ENCODE peak calls at places on chromosomes 4 and X, in four cellular contexts. C, A, W and I are unnamed samples.

GRCh38 chr4:11440481-11441181 is 11.9 kb upstream of the HS3ST1 start:
- DNase-seq in W (no peak), A (no peak), C (no peak), I (no peak)

GRCh38 chr4:175330236-175330635 is 412.1 kb downstream of the ADAM29 start:
- DNase-seq in W (no peak), A (no peak), C (no peak), I (no peak)

GRCh38 chr4:57581200-57581599 is 471.0 kb upstream of the IGFBP7 start:
- DNase-seq in A (no peak), W (no peak), C (no peak), I (no peak)

GRCh38 chrX:11164433-11164832 is 53.3 kb downstream of the HCCS start:
- DNase-seq in C (no peak), A (no peak), W (no peak), I (no peak)

GRCh38 chrX:10259716-10260115 is 102.9 kb downstream of the CLCN4 start:
- DNase-seq in A (no peak), C (no peak), W (no peak), I (no peak)

GRCh38 chrX:2654436-2655340 is 36.4 kb upstream of the CD99 start:
- DNase-seq in A (no peak), W (no peak), C (peak), I (no peak)

GRCh38 chr4:187451776-187452175 is 543.8 kb upstream of the ZFP42 start:
- DNase-seq in C (no peak), W (no peak), A (no peak), I (no peak)

GRCh38 chrX:44400588-44400987 is 57.1 kb upstream of the EFHC2 start:
- DNase-seq in A (no peak), W (no peak), C (no peak), I (peak)

GRCh38 chr4:6437682-6438264 is 34.6 kb downstream of the PPP2R2C start:
- DNase-seq in A (no peak), C (no peak), W (no peak), I (no peak)

GRCh38 chr4:123807187-123807586 is 410.6 kb downstream of the SPRY1 start:
- DNase-seq in A (no peak), W (no peak), C (no peak), I (no peak)

GRCh38 chr4:24042094-24042493 is 152.2 kb upstream of the PPARGC1A start:
- DNase-seq in A (no peak), W (no peak), C (no peak), I (no peak)

GRCh38 chr4:31538877-31539276 is 818.7 kb downstream of the PCDH7 start:
- DNase-seq in A (no peak), C (no peak), W (no peak), I (no peak)

GRCh38 chr4:108359130-108359709 is 190.5 kb upstream of the LEF1 start:
- DNase-seq in W (no peak), C (no peak), A (peak), I (no peak)

GRCh38 chrX:133676344-133677122 is 261.2 kb upstream of the GPC4 start:
- DNase-seq in A (no peak), C (peak), W (no peak), I (no peak)

GRCh38 chr4:54226399-54227260 is 2.5 kb upstream of the PDGFRA start:
- DNase-seq in C (no peak), W (peak), A (no peak), I (no peak)

GRCh38 chr4:3369781-3370660 is 71.7 kb upstream of the HGFAC start:
- DNase-seq in A (no peak), C (no peak), W (peak), I (no peak)

GRCh38 chrX:38513087-38513742 is 48.1 kb upstream of the TSPAN7 start:
- DNase-seq in W (no peak), A (no peak), C (no peak), I (no peak)

GRCh38 chrX:63566856-63567255 is 215.7 kb upstream of the SPIN4 start:
- DNase-seq in C (no peak), W (no peak), A (no peak), I (no peak)

GRCh38 chr4:151052785-151053184 is 37.7 kb upstream of the LRBA start:
- DNase-seq in A (no peak), W (no peak), C (no peak), I (no peak)

GRCh38 chrX:8364369-8365141 is 100.1 kb upstream of the VCX3B start:
- DNase-seq in C (peak), W (peak), A (peak), I (no peak)

GRCh38 chrX:17441965-17442364 is 67.0 kb downstream of the NHS start:
- DNase-seq in C (no peak), W (no peak), A (no peak), I (peak)

GRCh38 chr4:9994246-9994847 is 26.9 kb downstream of the SLC2A9 start:
- DNase-seq in W (no peak), C (no peak), A (no peak), I (no peak)

GRCh38 chrX:154027003-154027402 is 7.3 kb upstream of the IRAK1 start:
- DNase-seq in W (no peak), A (no peak), C (no peak), I (no peak)

GRCh38 chrX:119655125-119655524 is 37.8 kb downstream of the SEPTIN6 start:
- DNase-seq in W (no peak), C (no peak), A (no peak), I (peak)

GRCh38 chr4:57073559-57073958 is 36.6 kb downstream of the IGFBP7 start:
- DNase-seq in A (no peak), W (no peak), C (no peak), I (no peak)

GRCh38 chr4:68736813-68737212 is 66.4 kb upstream of the UGT2B15 start:
- DNase-seq in C (no peak), A (no peak), W (no peak), I (no peak)

GRCh38 chrX:69020316-69020715 is 144.9 kb downstream of the PJA1 start:
- DNase-seq in C (no peak), A (no peak), W (no peak), I (no peak)

GRCh38 chrX:103565197-103565596 is 20.1 kb upstream of the TCEAL4 start:
- DNase-seq in A (no peak), C (no peak), W (no peak), I (no peak)

GRCh38 chr4:188107931-188108843 is 1.2 kb downstream of the TRIML2 start:
- DNase-seq in C (no peak), A (no peak), W (peak), I (peak)

GRCh38 chr4:185529413-185529812 is 5.9 kb downstream of the PDLIM3 start:
- DNase-seq in A (no peak), C (peak), W (no peak), I (no peak)
- H3K27ac ChIP-seq in A (no peak), C (peak), W (no peak), I (no peak)

GRCh38 chrX:150504399-150505186 is 63.8 kb upstream of the MTM1 start:
- DNase-seq in W (peak), A (no peak), C (no peak), I (no peak)

GRCh38 chrX:150508018-150508417 is 60.4 kb upstream of the MTM1 start:
- DNase-seq in W (no peak), A (no peak), C (no peak), I (no peak)

GRCh38 chrX:150507251-150507856 is 61.1 kb upstream of the MTM1 start:
- DNase-seq in C (no peak), A (no peak), W (peak), I (no peak)

GRCh38 chrX:150506020-150506419 is 62.4 kb upstream of the MTM1 start:
- DNase-seq in A (no peak), W (no peak), C (no peak), I (no peak)

GRCh38 chrX:150506486-150506885 is 61.9 kb upstream of the MTM1 start:
- DNase-seq in A (no peak), W (no peak), C (no peak), I (no peak)
- H3K27ac ChIP-seq in A (no peak), W (no peak), C (no peak), I (no peak)

GRCh38 chr4:89836897-89837384 is at the start of gene SNCA:
- DNase-seq in A (no peak), W (peak), C (peak), I (no peak)
- H3K27ac ChIP-seq in A (no peak), W (no peak), C (peak), I (peak)

GRCh38 chr4:38783109-38783460 is 295 bp upstream of the TLR10 start:
- DNase-seq in C (no peak), A (no peak), W (no peak), I (no peak)
- H3K27ac ChIP-seq in C (no peak), A (peak), W (no peak), I (no peak)

DNA sequence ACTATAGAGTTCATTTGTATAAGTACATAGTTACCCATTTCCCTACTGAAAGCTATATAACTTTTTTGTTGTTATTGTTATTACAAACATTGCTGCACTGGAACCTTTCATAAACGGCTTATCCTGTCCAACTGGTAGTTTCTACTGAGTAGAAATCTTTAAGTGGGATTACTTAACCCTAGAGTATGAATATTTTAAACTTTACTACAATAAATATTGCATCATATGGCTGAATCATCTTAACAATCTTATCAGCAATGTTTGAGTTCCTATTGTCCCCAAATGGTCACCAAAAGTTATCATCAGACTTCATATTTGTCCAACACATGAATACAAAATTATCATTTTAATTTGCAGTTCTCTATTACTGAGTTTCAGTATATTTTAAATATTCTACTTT is 40.5 kb downstream of the LCORL start:
- DNase-seq in A (no peak), W (no peak), C (no peak), I (no peak)
- H3K27ac ChIP-seq in A (no peak), W (no peak), C (no peak), I (no peak)

DNA sequence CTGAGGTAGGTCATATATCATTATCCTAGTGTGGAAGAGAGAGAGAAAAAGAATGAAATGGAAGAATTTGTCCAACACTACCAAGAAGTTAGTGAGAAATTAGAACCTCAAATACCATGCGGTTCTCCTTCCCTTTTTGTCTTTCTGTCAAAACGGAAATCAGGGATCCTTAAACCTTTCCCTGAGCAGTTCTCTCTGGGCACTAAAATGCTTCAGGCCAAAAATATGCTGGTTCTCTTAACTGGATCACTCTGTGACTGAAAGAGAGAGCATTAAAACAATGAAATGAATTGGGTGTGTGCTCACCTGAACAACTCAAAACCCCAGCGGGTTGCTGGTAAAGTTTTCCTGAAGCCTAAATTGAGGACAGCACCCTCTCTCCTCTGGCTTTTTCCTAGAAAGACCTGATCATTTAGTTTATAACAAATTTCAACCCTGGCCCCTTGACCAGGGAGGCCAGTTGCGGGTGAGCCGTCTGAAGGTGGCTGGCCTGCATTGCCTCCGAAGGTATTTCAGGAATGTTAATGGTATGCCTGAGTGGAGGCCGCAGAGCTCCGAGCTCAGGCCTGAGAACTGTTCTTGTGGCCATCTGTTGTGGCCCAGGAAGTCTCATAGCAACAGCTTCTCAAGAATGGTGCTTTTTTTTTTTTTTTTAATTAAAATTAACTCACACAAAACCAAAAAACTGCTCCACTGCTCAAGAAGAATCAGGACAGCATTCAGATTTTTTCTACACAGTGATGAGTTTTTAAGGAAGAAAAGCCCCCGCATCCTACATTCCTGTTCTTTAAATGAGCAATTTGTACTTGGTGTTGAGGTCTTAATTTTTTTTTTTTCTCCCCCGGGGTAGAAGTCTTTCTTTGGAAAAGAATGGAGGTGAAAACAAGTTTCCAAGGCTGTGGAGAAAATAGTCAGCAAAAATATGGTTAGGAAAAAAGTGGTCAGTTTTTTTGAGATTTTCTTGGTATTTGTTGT is 155.1 kb downstream of the SHROOM3 start:
- DNase-seq in W (peak), C (peak), A (no peak), I (no peak)
- H3K27ac ChIP-seq in W (peak), C (peak), A (no peak), I (no peak)

GRCh38 chrX:40310016-40310415 is 212.3 kb upstream of the BCOR start:
- DNase-seq in C (no peak), A (no peak), W (no peak), I (no peak)

GRCh38 chrX:40318076-40318475 is 220.3 kb upstream of the BCOR start:
- DNase-seq in C (no peak), A (no peak), W (no peak), I (no peak)

GRCh38 chrX:40313269-40313668 is 215.5 kb upstream of the BCOR start:
- DNase-seq in W (no peak), A (no peak), C (no peak), I (no peak)

GRCh38 chrX:40316502-40316901 is 218.7 kb upstream of the BCOR start:
- DNase-seq in A (no peak), W (no peak), C (no peak), I (no peak)

GRCh38 chrX:40314070-40314469 is 216.3 kb upstream of the BCOR start:
- DNase-seq in A (no peak), W (peak), C (no peak), I (no peak)
- H3K27ac ChIP-seq in A (no peak), W (no peak), C (no peak), I (no peak)

GRCh38 chrX:45903781-45904201 is 641.4 kb downstream of the ZNF674 start:
- DNase-seq in A (no peak), W (peak), C (no peak), I (no peak)

GRCh38 chrX:45912316-45912715 is 632.9 kb downstream of the ZNF674 start:
- DNase-seq in W (no peak), A (no peak), C (no peak), I (no peak)

GRCh38 chrX:45907776-45908175 is 637.4 kb downstream of the ZNF674 start:
- DNase-seq in A (no peak), W (no peak), C (no peak), I (no peak)
- H3K27ac ChIP-seq in A (no peak), W (no peak), C (no peak), I (no peak)